ENCODE peak calls at places on chromosomes 12 and 14, in seven cellular contexts. One of them, this sample, is unnamed.

GRCh38 chr14:79668941-79669340 is 542.4 kb downstream of the DIO2 start:
- DNase-seq in AG04450: no peak
- DNase-seq in cardiac muscle cell: no peak
- DNase-seq in lung: no peak
- DNase-seq in mammary epithelial cell: no peak
- DNase-seq in left lung: no peak
- DNase-seq in tibial nerve: no peak
- DNase-seq in this sample: no peak

GRCh38 chr12:52796839-52797528 is 1.1 kb upstream of the KRT3 start:
- DNase-seq in tibial nerve: no peak
- DNase-seq in mammary epithelial cell: no peak
- DNase-seq in AG04450: no peak
- DNase-seq in cardiac muscle cell: no peak
- DNase-seq in lung: no peak
- DNase-seq in left lung: no peak
- DNase-seq in this sample: no peak

GRCh38 chr12:131311764-131312163 is 358.1 kb downstream of the ADGRD1 start:
- DNase-seq in tibial nerve: no peak
- DNase-seq in mammary epithelial cell: no peak
- DNase-seq in left lung: no peak
- DNase-seq in cardiac muscle cell: no peak
- DNase-seq in AG04450: no peak
- DNase-seq in lung: no peak
- DNase-seq in this sample: no peak

GRCh38 chr12:53695148-53696138 is 19.6 kb upstream of the ATP5MC2 start:
- DNase-seq in left lung: peak; percentile 85
- DNase-seq in mammary epithelial cell: no peak
- DNase-seq in tibial nerve: no peak
- DNase-seq in lung: no peak
- DNase-seq in AG04450: no peak
- DNase-seq in cardiac muscle cell: peak; percentile 38
- DNase-seq in this sample: peak; percentile 71

GRCh38 chr12:49865109-49865781 is 22.3 kb upstream of the BCDIN3D start:
- DNase-seq in lung: no peak
- DNase-seq in left lung: peak; percentile 45
- DNase-seq in cardiac muscle cell: no peak
- DNase-seq in mammary epithelial cell: no peak
- DNase-seq in AG04450: no peak
- DNase-seq in tibial nerve: no peak
- DNase-seq in this sample: no peak

GRCh38 chr14:40122978-40123648 is 690.9 kb upstream of the FBXO33 start:
- DNase-seq in tibial nerve: no peak
- DNase-seq in cardiac muscle cell: no peak
- DNase-seq in AG04450: no peak
- DNase-seq in left lung: no peak
- DNase-seq in mammary epithelial cell: no peak
- DNase-seq in lung: no peak
- DNase-seq in this sample: no peak

GRCh38 chr12:52228366-52228765 is 4.7 kb upstream of the KRT7 start:
- DNase-seq in mammary epithelial cell: no peak
- DNase-seq in lung: no peak
- DNase-seq in cardiac muscle cell: no peak
- DNase-seq in left lung: no peak
- DNase-seq in tibial nerve: no peak
- DNase-seq in AG04450: no peak
- DNase-seq in this sample: no peak

GRCh38 chr12:132029503-132030300 is 80.0 kb downstream of the EP400 start:
- DNase-seq in lung: no peak
- DNase-seq in left lung: no peak
- DNase-seq in mammary epithelial cell: no peak
- DNase-seq in AG04450: no peak
- DNase-seq in cardiac muscle cell: no peak
- DNase-seq in tibial nerve: no peak
- DNase-seq in this sample: no peak

GRCh38 chr12:122138181-122138580 is 35.8 kb downstream of the IL31 start:
- DNase-seq in cardiac muscle cell: no peak
- DNase-seq in left lung: no peak
- DNase-seq in mammary epithelial cell: peak; percentile 54
- DNase-seq in tibial nerve: no peak
- DNase-seq in lung: no peak
- DNase-seq in AG04450: no peak
- DNase-seq in this sample: no peak

GRCh38 chr14:91649930-91650329 is 82.0 kb downstream of the CATSPERB start:
- DNase-seq in cardiac muscle cell: peak; percentile 51
- DNase-seq in left lung: no peak
- DNase-seq in mammary epithelial cell: peak; percentile 27
- DNase-seq in AG04450: no peak
- DNase-seq in tibial nerve: peak; percentile 34
- DNase-seq in lung: no peak
- DNase-seq in this sample: no peak

GRCh38 chr14:64513271-64513670 is 8.7 kb downstream of the ZBTB1 start:
- DNase-seq in cardiac muscle cell: no peak
- DNase-seq in lung: no peak
- DNase-seq in left lung: no peak
- DNase-seq in AG04450: no peak
- DNase-seq in mammary epithelial cell: no peak
- DNase-seq in tibial nerve: no peak
- DNase-seq in this sample: no peak

GRCh38 chr12:68378859-68379628 is 46.9 kb upstream of the MDM1 start:
- DNase-seq in lung: peak; percentile 35
- DNase-seq in tibial nerve: no peak
- DNase-seq in mammary epithelial cell: no peak
- DNase-seq in left lung: no peak
- DNase-seq in cardiac muscle cell: no peak
- DNase-seq in AG04450: no peak
- DNase-seq in this sample: no peak

GRCh38 chr12:127083028-127083949 is 1183.7 kb upstream of the TMEM132C start:
- DNase-seq in cardiac muscle cell: peak; percentile 63
- DNase-seq in lung: no peak
- DNase-seq in AG04450: peak; percentile 30
- DNase-seq in left lung: no peak
- DNase-seq in tibial nerve: peak; percentile 6
- DNase-seq in mammary epithelial cell: peak; percentile 78
- DNase-seq in this sample: no peak

GRCh38 chr14:20630340-20631022 is 11.0 kb downstream of the OR6S1 start:
- DNase-seq in lung: no peak
- DNase-seq in tibial nerve: no peak
- DNase-seq in AG04450: no peak
- DNase-seq in cardiac muscle cell: peak; percentile 40
- DNase-seq in mammary epithelial cell: peak; percentile 73
- DNase-seq in left lung: no peak
- DNase-seq in this sample: no peak

GRCh38 chr14:23787436-23787835 is 151.3 kb downstream of the DHRS2 start:
- DNase-seq in lung: no peak
- DNase-seq in cardiac muscle cell: no peak
- DNase-seq in tibial nerve: no peak
- DNase-seq in mammary epithelial cell: no peak
- DNase-seq in AG04450: no peak
- DNase-seq in left lung: no peak
- DNase-seq in this sample: no peak

GRCh38 chr14:56199095-56199975 is 81.1 kb downstream of the PELI2 start:
- DNase-seq in lung: no peak
- DNase-seq in mammary epithelial cell: peak; percentile 17
- DNase-seq in left lung: no peak
- DNase-seq in cardiac muscle cell: no peak
- DNase-seq in tibial nerve: peak; percentile 78
- DNase-seq in AG04450: peak; percentile 98
- DNase-seq in this sample: no peak

GRCh38 chr14:40762177-40762576 is 844.5 kb upstream of the LRFN5 start:
- DNase-seq in lung: no peak
- DNase-seq in AG04450: no peak
- DNase-seq in cardiac muscle cell: no peak
- DNase-seq in left lung: no peak
- DNase-seq in mammary epithelial cell: no peak
- DNase-seq in tibial nerve: no peak
- DNase-seq in this sample: no peak

GRCh38 chr14:100725587-100726387 is 905 bp upstream of the DLK1 start:
- DNase-seq in AG04450: no peak
- DNase-seq in lung: no peak
- DNase-seq in mammary epithelial cell: no peak
- DNase-seq in left lung: peak; percentile 66
- DNase-seq in tibial nerve: no peak
- DNase-seq in cardiac muscle cell: no peak
- DNase-seq in this sample: peak; percentile 32

GRCh38 chr14:100721568-100721967 is 5.1 kb upstream of the DLK1 start:
- DNase-seq in mammary epithelial cell: no peak
- DNase-seq in left lung: peak; percentile 0
- DNase-seq in AG04450: no peak
- DNase-seq in tibial nerve: no peak
- DNase-seq in cardiac muscle cell: no peak
- DNase-seq in lung: no peak
- DNase-seq in this sample: no peak

GRCh38 chr14:100724061-100724460 is 2.6 kb upstream of the DLK1 start:
- DNase-seq in mammary epithelial cell: no peak
- DNase-seq in left lung: peak; percentile 40
- DNase-seq in AG04450: no peak
- DNase-seq in tibial nerve: no peak
- DNase-seq in lung: no peak
- DNase-seq in cardiac muscle cell: no peak
- DNase-seq in this sample: no peak

GRCh38 chr14:100722367-100722766 is 4.3 kb upstream of the DLK1 start:
- DNase-seq in mammary epithelial cell: no peak
- DNase-seq in lung: no peak
- DNase-seq in cardiac muscle cell: no peak
- DNase-seq in tibial nerve: no peak
- DNase-seq in AG04450: no peak
- DNase-seq in left lung: peak; percentile 47
- DNase-seq in this sample: no peak

GRCh38 chr14:100723135-100723883 is 3.4 kb upstream of the DLK1 start:
- DNase-seq in lung: no peak
- DNase-seq in cardiac muscle cell: no peak
- DNase-seq in mammary epithelial cell: no peak
- DNase-seq in tibial nerve: no peak
- DNase-seq in left lung: peak; percentile 70
- DNase-seq in AG04450: no peak
- DNase-seq in this sample: no peak
- TF ChIP-seq CTCF in lung: no peak
- TF ChIP-seq CTCF in cardiac muscle cell: no peak
- TF ChIP-seq CTCF in mammary epithelial cell: no peak
- TF ChIP-seq CTCF in tibial nerve: no peak
- TF ChIP-seq CTCF in left lung: no peak
- TF ChIP-seq CTCF in AG04450: no peak
- TF ChIP-seq CTCF in this sample: no peak

GRCh38 chr12:54759751-54760150 is 94.6 kb upstream of the MUCL1 start:
- DNase-seq in AG04450: no peak
- DNase-seq in cardiac muscle cell: peak; percentile 24
- DNase-seq in tibial nerve: no peak
- DNase-seq in left lung: no peak
- DNase-seq in mammary epithelial cell: peak; percentile 52
- DNase-seq in lung: no peak
- DNase-seq in this sample: no peak
- TF ChIP-seq CTCF in AG04450: peak; percentile 27
- TF ChIP-seq CTCF in cardiac muscle cell: peak; percentile 5
- TF ChIP-seq CTCF in tibial nerve: no peak
- TF ChIP-seq CTCF in left lung: no peak
- TF ChIP-seq CTCF in mammary epithelial cell: peak; percentile 70
- TF ChIP-seq CTCF in lung: no peak
- TF ChIP-seq CTCF in this sample: no peak

GRCh38 chr14:35535794-35536112 is 1.8 kb downstream of the INSM2 start:
- DNase-seq in mammary epithelial cell: no peak
- DNase-seq in cardiac muscle cell: no peak
- DNase-seq in AG04450: no peak
- DNase-seq in lung: no peak
- DNase-seq in left lung: no peak
- DNase-seq in tibial nerve: no peak
- DNase-seq in this sample: no peak

GRCh38 chr14:35534884-35535793 is 1.2 kb downstream of the INSM2 start:
- DNase-seq in left lung: peak; percentile 88
- DNase-seq in tibial nerve: peak; percentile 31
- DNase-seq in mammary epithelial cell: peak; percentile 68
- DNase-seq in AG04450: peak; percentile 24
- DNase-seq in lung: peak; percentile 60
- DNase-seq in cardiac muscle cell: peak; percentile 87
- DNase-seq in this sample: peak; percentile 87

GRCh38 chr14:35533357-35534129 is 421 bp upstream of the INSM2 start:
- DNase-seq in cardiac muscle cell: peak; percentile 91
- DNase-seq in lung: peak; percentile 30
- DNase-seq in mammary epithelial cell: peak; percentile 63
- DNase-seq in tibial nerve: no peak
- DNase-seq in left lung: peak; percentile 89
- DNase-seq in AG04450: no peak
- DNase-seq in this sample: peak; percentile 55

GRCh38 chr14:35532783-35533356 is 1.1 kb upstream of the INSM2 start:
- DNase-seq in mammary epithelial cell: no peak
- DNase-seq in tibial nerve: no peak
- DNase-seq in AG04450: no peak
- DNase-seq in cardiac muscle cell: no peak
- DNase-seq in lung: no peak
- DNase-seq in left lung: no peak
- DNase-seq in this sample: no peak

DNA sequence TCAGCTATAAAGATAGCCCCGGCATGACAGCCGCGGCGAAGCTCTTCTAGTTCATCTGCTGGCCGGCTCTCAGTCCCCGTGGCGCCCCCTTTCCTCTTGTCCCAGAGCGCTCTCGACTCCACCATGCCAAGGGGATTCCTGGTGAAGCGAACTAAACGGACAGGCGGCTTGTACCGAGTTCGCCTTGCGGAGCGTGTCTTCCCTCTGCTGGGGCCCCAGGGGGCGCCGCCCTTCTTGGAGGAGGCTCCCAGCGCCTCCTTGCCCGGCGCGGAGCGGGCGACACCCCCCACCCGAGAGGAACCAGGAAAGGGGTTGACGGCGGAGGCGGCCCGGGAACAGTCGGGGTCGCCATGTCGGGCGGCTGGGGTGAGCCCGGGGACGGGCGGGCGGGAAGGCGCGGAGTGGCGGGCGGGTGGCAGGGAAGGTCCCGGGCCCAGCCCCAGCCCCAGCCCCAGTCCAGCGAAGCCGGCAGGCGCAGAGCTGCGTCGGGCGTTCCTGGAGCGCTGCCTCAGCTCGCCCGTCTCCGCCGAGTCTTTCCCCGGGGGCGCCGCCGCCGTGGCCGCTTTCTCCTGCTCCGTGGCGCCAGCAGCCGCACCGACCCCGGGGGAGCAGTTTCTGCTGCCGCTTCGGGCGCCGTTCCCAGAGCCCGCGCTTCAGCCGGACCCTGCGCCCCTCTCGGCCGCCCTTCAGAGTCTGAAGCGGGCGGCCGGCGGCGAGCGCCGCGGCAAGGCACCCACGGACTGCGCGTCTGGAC is at the start of gene INSM2:
- DNase-seq in lung: no peak
- DNase-seq in cardiac muscle cell: no peak
- DNase-seq in tibial nerve: no peak
- DNase-seq in mammary epithelial cell: no peak
- DNase-seq in AG04450: no peak
- DNase-seq in left lung: peak; percentile 74
- DNase-seq in this sample: no peak
- TF ChIP-seq CTCF in lung: no peak
- TF ChIP-seq CTCF in cardiac muscle cell: peak; percentile 16
- TF ChIP-seq CTCF in tibial nerve: no peak
- TF ChIP-seq CTCF in mammary epithelial cell: no peak
- TF ChIP-seq CTCF in AG04450: peak; percentile 4
- TF ChIP-seq CTCF in left lung: no peak
- TF ChIP-seq CTCF in this sample: no peak

DNA sequence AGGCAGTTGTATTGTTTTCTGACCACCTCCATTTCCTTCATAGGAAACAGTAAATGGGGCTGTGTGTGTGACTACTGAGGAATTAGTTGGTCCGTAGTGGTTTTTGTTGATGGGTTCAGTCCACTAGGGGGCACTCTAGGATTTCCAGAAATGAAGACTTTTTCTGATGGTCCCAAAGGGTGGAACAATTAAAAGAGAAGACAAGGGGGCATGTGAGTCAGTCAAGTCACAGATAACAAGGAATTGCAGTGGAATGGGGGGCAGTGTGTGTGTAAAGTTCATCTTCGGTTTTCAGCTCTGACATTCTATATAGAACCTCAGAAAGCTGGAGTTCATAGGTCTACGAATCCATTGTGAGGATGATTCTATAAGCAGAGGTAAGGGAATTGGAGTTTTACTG is 186.6 kb upstream of the OR4E1 start:
- DNase-seq in tibial nerve: no peak
- DNase-seq in cardiac muscle cell: peak; percentile 23
- DNase-seq in left lung: no peak
- DNase-seq in lung: no peak
- DNase-seq in AG04450: no peak
- DNase-seq in mammary epithelial cell: peak; percentile 22
- DNase-seq in this sample: no peak
- TF ChIP-seq CTCF in tibial nerve: no peak
- TF ChIP-seq CTCF in cardiac muscle cell: peak; percentile 53
- TF ChIP-seq CTCF in left lung: peak; percentile 26
- TF ChIP-seq CTCF in lung: no peak
- TF ChIP-seq CTCF in AG04450: peak; percentile 28
- TF ChIP-seq CTCF in mammary epithelial cell: peak; percentile 63
- TF ChIP-seq CTCF in this sample: no peak